ENCODE peak calls at places on chromosomes 3 and 15, in six cellular contexts. L is lower lobe of right lung, S is psoas muscle, O is hepatocyte, R is fibroblast of lung, N is adrenal gland. M is an unnamed sample.

GRCh38 chr15:74725845-74726773 is 781 bp upstream of the CYP1A1 start:
- DNase-seq in O (peak; percentile 88), L (peak; percentile 74), S (peak; percentile 70), R (no peak), N (peak; percentile 36), M (peak; percentile 9)

GRCh38 chr3:145807990-145808389 is 353.0 kb downstream of the PLOD2 start:
- DNase-seq in O (peak; percentile 23), S (no peak), N (peak; percentile 18), R (peak; percentile 46), L (no peak), M (peak; percentile 21)

GRCh38 chr3:127036209-127037020 is 53.5 kb downstream of the PLXNA1 start:
- DNase-seq in R (no peak), L (peak; percentile 55), N (no peak), S (peak; percentile 50), O (no peak), M (no peak)

GRCh38 chr3:115709931-115710330 is 86.6 kb downstream of the GAP43 start:
- DNase-seq in R (no peak), L (no peak), O (no peak), S (no peak), N (no peak), M (no peak)

GRCh38 chr3:130341388-130341787 is 4.1 kb upstream of the COL6A5 start:
- DNase-seq in S (no peak), R (peak; percentile 55), O (no peak), N (no peak), L (no peak), M (peak; percentile 14)

GRCh38 chr3:5010706-5011554 is 31.7 kb downstream of the BHLHE40 start:
- DNase-seq in L (no peak), O (no peak), R (no peak), S (no peak), N (no peak), M (no peak)

GRCh38 chr15:64246364-64247189 is 83.8 kb upstream of the PPIB start:
- DNase-seq in O (peak; percentile 48), N (peak; percentile 48), R (peak; percentile 87), L (no peak), S (no peak), M (peak; percentile 85)

GRCh38 chr3:48897401-48898376 is 993 bp downstream of the SLC25A20 start:
- DNase-seq in S (no peak), O (peak; percentile 36), N (no peak), L (no peak), R (peak; percentile 7), M (peak; percentile 21)

GRCh38 chr3:38549957-38550840 is 54.1 kb downstream of the EXOG start:
- DNase-seq in L (no peak), R (no peak), S (no peak), N (no peak), O (no peak), M (no peak)

GRCh38 chr15:72771329-72771725 is 12.2 kb downstream of the ADPGK start:
- DNase-seq in N (no peak), L (no peak), O (no peak), R (no peak), S (no peak), M (no peak)

GRCh38 chr3:46665763-46666470 is 27.6 kb downstream of the ALS2CL start:
- DNase-seq in L (peak; percentile 29), R (no peak), O (no peak), N (no peak), S (peak; percentile 44), M (no peak)

GRCh38 chr15:34049096-34049495 is 10.1 kb upstream of the AVEN start:
- DNase-seq in O (peak; percentile 25), L (no peak), R (peak; percentile 84), S (no peak), N (no peak), M (no peak)

GRCh38 chr15:65811835-65812234 is 19.7 kb upstream of the DENND4A start:
- DNase-seq in O (no peak), S (no peak), N (no peak), L (no peak), R (no peak), M (no peak)

GRCh38 chr15:46786886-46787285 is 930.4 kb upstream of the SEMA6D start:
- DNase-seq in S (no peak), N (no peak), L (no peak), R (no peak), O (peak; percentile 11), M (peak; percentile 52)

GRCh38 chr15:38129531-38130199 is 123.0 kb upstream of the SPRED1 start:
- DNase-seq in L (peak; percentile 67), O (peak; percentile 68), S (peak; percentile 66), R (peak; percentile 100), N (peak; percentile 76), M (peak; percentile 100)

GRCh38 chr3:13380991-13381390 is 39.1 kb downstream of the NUP210 start:
- DNase-seq in S (no peak), R (peak; percentile 3), O (no peak), L (no peak), N (no peak), M (no peak)

GRCh38 chr3:128698211-128699011 is 27.6 kb upstream of the RAB7A start:
- DNase-seq in N (peak; percentile 60), L (peak; percentile 62), R (no peak), S (peak; percentile 71), O (peak; percentile 56), M (peak; percentile 35)

GRCh38 chr15:62112616-62113593 is 46.1 kb downstream of the C2CD4A start:
- DNase-seq in O (peak; percentile 81), N (peak; percentile 85), S (no peak), L (no peak), R (peak; percentile 70), M (no peak)

GRCh38 chr3:47394140-47394855 is 13.5 kb downstream of the PTPN23 start:
- DNase-seq in R (no peak), N (peak; percentile 54), S (no peak), L (no peak), O (no peak), M (peak; percentile 44)

GRCh38 chr3:52443791-52444687 is 864 bp downstream of the SEMA3G start:
- DNase-seq in L (no peak), O (no peak), R (no peak), N (no peak), S (no peak), M (no peak)

GRCh38 chr3:46542344-46542743 is 23.8 kb downstream of the LRRC2 start:
- DNase-seq in R (no peak), S (no peak), O (no peak), L (no peak), N (no peak), M (no peak)

GRCh38 chr3:197709135-197709534 is 27.6 kb downstream of the RUBCN start:
- DNase-seq in R (no peak), N (no peak), L (no peak), O (no peak), S (no peak), M (no peak)

DNA sequence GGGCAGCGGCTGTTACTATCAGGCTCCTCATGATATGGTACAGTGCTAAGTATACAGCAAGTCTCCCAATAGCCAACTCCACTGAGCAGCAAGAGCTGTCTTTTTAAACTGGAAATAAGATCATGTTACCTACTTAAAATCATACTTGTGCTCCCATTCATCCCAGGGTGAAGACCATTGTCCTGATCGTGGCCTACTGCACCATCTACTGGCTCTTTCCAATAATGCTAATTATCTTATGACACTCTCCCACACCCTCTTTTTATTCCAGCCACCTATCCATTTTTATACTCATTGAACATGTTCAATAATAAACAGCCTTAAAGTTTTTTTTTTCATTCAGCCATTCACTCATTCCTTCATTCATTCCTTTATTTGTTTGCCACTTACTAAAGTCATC is 117.7 kb downstream of the GBE1 start:
- DNase-seq in S (no peak), O (peak; percentile 19), N (peak; percentile 23), R (peak; percentile 50), L (no peak), M (peak; percentile 60)
- TF ChIP-seq CTCF in S (peak; percentile 13), O (peak; percentile 36), N (peak; percentile 42), R (peak; percentile 20), L (peak; percentile 28), M (peak; percentile 38)

GRCh38 chr3:123657578-123657977 is 72.7 kb upstream of the HACD2 start:
- DNase-seq in L (no peak), N (peak; percentile 13), O (peak; percentile 42), S (no peak), R (peak; percentile 62), M (no peak)
- H3K4me1 ChIP-seq in L (peaks cover 100% of the 10 kb centered on the region), N (peaks cover 54% of the 10 kb centered on the region), O (peaks cover 32% of the 10 kb centered on the region), S (peaks cover 9% of the 10 kb centered on the region), R (peaks cover 41% of the 10 kb centered on the region), M (peaks cover 12% of the 10 kb centered on the region)

GRCh38 chr15:55770261-55770660 is 27.3 kb upstream of the PRTG start:
- DNase-seq in O (peak; percentile 42), R (peak; percentile 77), N (no peak), S (no peak), L (no peak), M (no peak)

GRCh38 chr15:55770808-55771207 is 27.9 kb upstream of the PRTG start:
- DNase-seq in N (no peak), L (no peak), S (no peak), O (peak; percentile 23), R (no peak), M (peak; percentile 14)

GRCh38 chr15:55775316-55775715 is 32.4 kb upstream of the PRTG start:
- DNase-seq in S (no peak), O (peak; percentile 39), N (no peak), R (no peak), L (no peak), M (no peak)

GRCh38 chr15:55778932-55779331 is 36.0 kb upstream of the PRTG start:
- DNase-seq in S (no peak), L (no peak), N (no peak), O (no peak), R (no peak), M (no peak)

DNA sequence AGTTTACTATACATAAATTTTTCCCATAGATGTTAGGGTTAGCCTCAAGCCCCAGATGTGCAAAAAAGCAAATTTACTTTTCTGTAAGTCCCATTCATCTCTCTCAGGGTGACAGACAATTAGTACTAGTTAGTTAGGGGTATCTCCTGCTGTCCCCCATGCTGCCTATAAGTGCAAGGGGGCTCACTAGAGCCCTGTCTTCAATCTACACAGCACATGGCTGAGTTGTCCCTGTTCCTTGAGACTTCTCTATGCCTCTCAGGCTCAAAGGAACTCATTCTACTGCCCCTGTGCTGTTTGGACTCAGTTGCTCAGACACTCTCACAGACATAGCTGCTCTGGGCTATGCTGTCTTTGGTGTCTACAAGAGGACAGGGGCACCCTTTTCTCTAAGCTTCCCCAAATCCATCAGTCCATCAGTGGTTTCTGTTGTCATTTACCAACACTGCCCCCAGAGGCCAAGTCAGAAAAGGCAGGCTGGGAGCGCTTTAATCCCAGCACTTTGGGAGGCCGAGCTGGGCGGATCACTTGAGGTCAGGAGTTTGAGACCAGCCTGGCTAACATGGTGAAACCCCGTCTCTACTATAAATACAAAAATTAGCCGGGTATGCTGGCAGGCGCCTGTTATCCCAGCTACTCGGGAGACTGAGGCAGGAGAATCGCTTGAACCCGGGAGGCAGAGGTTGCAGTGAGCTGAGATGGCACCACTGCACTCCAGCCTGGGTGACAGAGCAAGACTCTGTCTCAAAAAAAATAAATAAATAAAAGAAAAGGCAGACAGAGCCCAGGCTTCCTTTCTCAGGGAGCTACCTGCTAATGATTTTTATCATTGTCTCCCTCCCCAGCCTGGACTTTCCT is 31.4 kb upstream of the PRTG start:
- DNase-seq in O (peak; percentile 44), L (no peak), S (no peak), N (peak; percentile 46), R (peak; percentile 27), M (peak; percentile 40)
- TF ChIP-seq CTCF in O (peak; percentile 59), L (peak; percentile 76), S (peak; percentile 50), N (peak; percentile 50), R (peak; percentile 62), M (peak; percentile 61)

DNA sequence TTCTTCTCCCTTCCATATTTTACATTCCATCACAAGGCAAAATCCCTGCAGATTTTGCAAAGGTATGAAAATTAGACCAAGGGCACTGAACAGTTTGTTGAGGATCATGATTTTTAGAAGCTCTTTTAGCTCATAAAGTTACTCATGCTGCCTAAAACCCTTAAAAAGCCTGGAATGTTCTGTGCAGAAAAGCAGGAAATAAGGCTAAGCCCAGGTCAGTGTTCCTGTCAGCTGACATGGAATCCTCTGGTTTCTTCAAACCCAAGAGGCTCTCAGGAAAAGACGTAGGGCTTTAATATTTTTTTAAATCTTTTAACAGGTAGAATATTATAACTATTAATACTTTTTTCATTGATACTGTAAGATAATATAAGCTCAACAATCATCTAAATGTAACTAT is 8.2 kb downstream of the CBLB start:
- DNase-seq in L (no peak), R (no peak), N (no peak), O (no peak), S (no peak), M (no peak)
- H3K4me1 ChIP-seq in L (peaks cover 46% of the 10 kb centered on the region), R (no peaks in the 10 kb centered on the region), N (peaks cover 54% of the 10 kb centered on the region), O (peaks cover 16% of the 10 kb centered on the region), S (peaks cover 30% of the 10 kb centered on the region), M (peaks cover 10% of the 10 kb centered on the region)

M was measured in cardiac muscle cell.